ENCODE peak calls at places on chromosome 20, in ten cellular contexts. One of them, this sample, is unnamed.

GRCh38 chr20:34302312-34302722 is 838 bp downstream of the AHCY start:
- DNase-seq in activated CD4-positive, alpha-beta T cell treated with anti-CD3 and anti-CD28 coated beads, Interleukin-2, amount 50 U/mL, for 24 hours: peak; percentile 6
- DNase-seq in heart left ventricle: no peak
- DNase-seq in B cell: no peak
- DNase-seq in NCI-H1694 treated with DMSO at 0.1 percent for 48 hours: peak; percentile 11
- DNase-seq in SHP77: no peak
- DNase-seq in RWPE1: peak; percentile 74
- DNase-seq in activated gamma-delta T cell treated with anti-CD3 and anti-CD28 coated beads, Interleukin-2, amount 50 U/mL, for 16 hours: no peak
- DNase-seq in GM10248: no peak
- DNase-seq in fibroblast of the conjunctiva: no peak
- DNase-seq in this sample: no peak

GRCh38 chr20:10352934-10353866 is 80.8 kb downstream of the MKKS start:
- DNase-seq in activated CD4-positive, alpha-beta T cell treated with anti-CD3 and anti-CD28 coated beads, Interleukin-2, amount 50 U/mL, for 24 hours: no peak
- DNase-seq in heart left ventricle: no peak
- DNase-seq in B cell: no peak
- DNase-seq in NCI-H1694 treated with DMSO at 0.1 percent for 48 hours: no peak
- DNase-seq in SHP77: no peak
- DNase-seq in RWPE1: no peak
- DNase-seq in activated gamma-delta T cell treated with anti-CD3 and anti-CD28 coated beads, Interleukin-2, amount 50 U/mL, for 16 hours: no peak
- DNase-seq in GM10248: no peak
- DNase-seq in fibroblast of the conjunctiva: no peak
- DNase-seq in this sample: no peak

GRCh38 chr20:58342104-58342945 is 32.8 kb downstream of the RAB22A start:
- DNase-seq in activated CD4-positive, alpha-beta T cell treated with anti-CD3 and anti-CD28 coated beads, Interleukin-2, amount 50 U/mL, for 24 hours: no peak
- DNase-seq in heart left ventricle: no peak
- DNase-seq in B cell: no peak
- DNase-seq in NCI-H1694 treated with DMSO at 0.1 percent for 48 hours: no peak
- DNase-seq in SHP77: no peak
- DNase-seq in RWPE1: peak; percentile 94
- DNase-seq in activated gamma-delta T cell treated with anti-CD3 and anti-CD28 coated beads, Interleukin-2, amount 50 U/mL, for 16 hours: no peak
- DNase-seq in GM10248: no peak
- DNase-seq in fibroblast of the conjunctiva: peak; percentile 34
- DNase-seq in this sample: no peak

GRCh38 chr20:50193169-50193850 is 2.7 kb downstream of the CEBPB start:
- DNase-seq in activated CD4-positive, alpha-beta T cell treated with anti-CD3 and anti-CD28 coated beads, Interleukin-2, amount 50 U/mL, for 24 hours: no peak
- DNase-seq in heart left ventricle: peak; percentile 56
- DNase-seq in B cell: no peak
- DNase-seq in NCI-H1694 treated with DMSO at 0.1 percent for 48 hours: no peak
- DNase-seq in SHP77: no peak
- DNase-seq in RWPE1: no peak
- DNase-seq in activated gamma-delta T cell treated with anti-CD3 and anti-CD28 coated beads, Interleukin-2, amount 50 U/mL, for 16 hours: no peak
- DNase-seq in GM10248: no peak
- DNase-seq in fibroblast of the conjunctiva: no peak
- DNase-seq in this sample: no peak

GRCh38 chr20:53678990-53679596 is 85.5 kb upstream of the ZNF217 start:
- DNase-seq in activated CD4-positive, alpha-beta T cell treated with anti-CD3 and anti-CD28 coated beads, Interleukin-2, amount 50 U/mL, for 24 hours: no peak
- DNase-seq in heart left ventricle: no peak
- DNase-seq in B cell: no peak
- DNase-seq in NCI-H1694 treated with DMSO at 0.1 percent for 48 hours: no peak
- DNase-seq in SHP77: no peak
- DNase-seq in RWPE1: no peak
- DNase-seq in activated gamma-delta T cell treated with anti-CD3 and anti-CD28 coated beads, Interleukin-2, amount 50 U/mL, for 16 hours: no peak
- DNase-seq in GM10248: no peak
- DNase-seq in fibroblast of the conjunctiva: no peak
- DNase-seq in this sample: no peak

GRCh38 chr20:2237059-2237458 is 58.7 kb upstream of the TGM3 start:
- DNase-seq in activated CD4-positive, alpha-beta T cell treated with anti-CD3 and anti-CD28 coated beads, Interleukin-2, amount 50 U/mL, for 24 hours: no peak
- DNase-seq in heart left ventricle: no peak
- DNase-seq in B cell: no peak
- DNase-seq in NCI-H1694 treated with DMSO at 0.1 percent for 48 hours: no peak
- DNase-seq in SHP77: no peak
- DNase-seq in RWPE1: peak; percentile 89
- DNase-seq in activated gamma-delta T cell treated with anti-CD3 and anti-CD28 coated beads, Interleukin-2, amount 50 U/mL, for 16 hours: no peak
- DNase-seq in GM10248: no peak
- DNase-seq in fibroblast of the conjunctiva: peak; percentile 83
- DNase-seq in this sample: no peak

GRCh38 chr20:9500121-9500911 is 14.1 kb upstream of the LAMP5 start:
- DNase-seq in activated CD4-positive, alpha-beta T cell treated with anti-CD3 and anti-CD28 coated beads, Interleukin-2, amount 50 U/mL, for 24 hours: no peak
- DNase-seq in heart left ventricle: no peak
- DNase-seq in B cell: no peak
- DNase-seq in NCI-H1694 treated with DMSO at 0.1 percent for 48 hours: no peak
- DNase-seq in SHP77: no peak
- DNase-seq in RWPE1: no peak
- DNase-seq in activated gamma-delta T cell treated with anti-CD3 and anti-CD28 coated beads, Interleukin-2, amount 50 U/mL, for 16 hours: no peak
- DNase-seq in GM10248: no peak
- DNase-seq in fibroblast of the conjunctiva: no peak
- DNase-seq in this sample: no peak

GRCh38 chr20:1397710-1398109 is 4.9 kb upstream of the FKBP1A start:
- DNase-seq in activated CD4-positive, alpha-beta T cell treated with anti-CD3 and anti-CD28 coated beads, Interleukin-2, amount 50 U/mL, for 24 hours: no peak
- DNase-seq in heart left ventricle: no peak
- DNase-seq in B cell: no peak
- DNase-seq in NCI-H1694 treated with DMSO at 0.1 percent for 48 hours: no peak
- DNase-seq in SHP77: no peak
- DNase-seq in RWPE1: no peak
- DNase-seq in activated gamma-delta T cell treated with anti-CD3 and anti-CD28 coated beads, Interleukin-2, amount 50 U/mL, for 16 hours: no peak
- DNase-seq in GM10248: no peak
- DNase-seq in fibroblast of the conjunctiva: no peak
- DNase-seq in this sample: no peak

GRCh38 chr20:41654292-41654691 is 36.1 kb upstream of the CHD6 start:
- DNase-seq in activated CD4-positive, alpha-beta T cell treated with anti-CD3 and anti-CD28 coated beads, Interleukin-2, amount 50 U/mL, for 24 hours: no peak
- DNase-seq in heart left ventricle: no peak
- DNase-seq in B cell: no peak
- DNase-seq in NCI-H1694 treated with DMSO at 0.1 percent for 48 hours: no peak
- DNase-seq in SHP77: peak; percentile 85
- DNase-seq in RWPE1: no peak
- DNase-seq in activated gamma-delta T cell treated with anti-CD3 and anti-CD28 coated beads, Interleukin-2, amount 50 U/mL, for 16 hours: no peak
- DNase-seq in GM10248: no peak
- DNase-seq in fibroblast of the conjunctiva: no peak
- DNase-seq in this sample: peak; percentile 15

GRCh38 chr20:21228511-21228910 is 74.6 kb upstream of the XRN2 start:
- DNase-seq in activated CD4-positive, alpha-beta T cell treated with anti-CD3 and anti-CD28 coated beads, Interleukin-2, amount 50 U/mL, for 24 hours: no peak
- DNase-seq in heart left ventricle: no peak
- DNase-seq in B cell: peak; percentile 57
- DNase-seq in NCI-H1694 treated with DMSO at 0.1 percent for 48 hours: no peak
- DNase-seq in SHP77: no peak
- DNase-seq in RWPE1: no peak
- DNase-seq in activated gamma-delta T cell treated with anti-CD3 and anti-CD28 coated beads, Interleukin-2, amount 50 U/mL, for 16 hours: no peak
- DNase-seq in GM10248: peak; percentile 61
- DNase-seq in fibroblast of the conjunctiva: no peak
- DNase-seq in this sample: no peak

GRCh38 chr20:1509237-1509636 is 18.0 kb upstream of the SIRPB2 start:
- DNase-seq in activated CD4-positive, alpha-beta T cell treated with anti-CD3 and anti-CD28 coated beads, Interleukin-2, amount 50 U/mL, for 24 hours: no peak
- DNase-seq in heart left ventricle: no peak
- DNase-seq in B cell: no peak
- DNase-seq in NCI-H1694 treated with DMSO at 0.1 percent for 48 hours: peak; percentile 3
- DNase-seq in SHP77: no peak
- DNase-seq in RWPE1: no peak
- DNase-seq in activated gamma-delta T cell treated with anti-CD3 and anti-CD28 coated beads, Interleukin-2, amount 50 U/mL, for 16 hours: no peak
- DNase-seq in GM10248: peak; percentile 19
- DNase-seq in fibroblast of the conjunctiva: no peak
- DNase-seq in this sample: no peak

GRCh38 chr20:15838466-15838865 is 734.8 kb downstream of the KIF16B start:
- DNase-seq in activated CD4-positive, alpha-beta T cell treated with anti-CD3 and anti-CD28 coated beads, Interleukin-2, amount 50 U/mL, for 24 hours: no peak
- DNase-seq in heart left ventricle: no peak
- DNase-seq in B cell: no peak
- DNase-seq in NCI-H1694 treated with DMSO at 0.1 percent for 48 hours: no peak
- DNase-seq in SHP77: no peak
- DNase-seq in RWPE1: no peak
- DNase-seq in activated gamma-delta T cell treated with anti-CD3 and anti-CD28 coated beads, Interleukin-2, amount 50 U/mL, for 16 hours: no peak
- DNase-seq in GM10248: no peak
- DNase-seq in fibroblast of the conjunctiva: no peak
- DNase-seq in this sample: no peak

GRCh38 chr20:3115190-3116107 is 30.9 kb upstream of the AVP start:
- DNase-seq in activated CD4-positive, alpha-beta T cell treated with anti-CD3 and anti-CD28 coated beads, Interleukin-2, amount 50 U/mL, for 24 hours: no peak
- DNase-seq in heart left ventricle: no peak
- DNase-seq in B cell: peak; percentile 78
- DNase-seq in NCI-H1694 treated with DMSO at 0.1 percent for 48 hours: peak; percentile 37
- DNase-seq in SHP77: peak; percentile 35
- DNase-seq in RWPE1: peak; percentile 88
- DNase-seq in activated gamma-delta T cell treated with anti-CD3 and anti-CD28 coated beads, Interleukin-2, amount 50 U/mL, for 16 hours: no peak
- DNase-seq in GM10248: peak; percentile 82
- DNase-seq in fibroblast of the conjunctiva: peak; percentile 30
- DNase-seq in this sample: peak; percentile 62

GRCh38 chr20:34850969-34851368 is 21.7 kb downstream of the GGT7 start:
- DNase-seq in activated CD4-positive, alpha-beta T cell treated with anti-CD3 and anti-CD28 coated beads, Interleukin-2, amount 50 U/mL, for 24 hours: no peak
- DNase-seq in heart left ventricle: no peak
- DNase-seq in B cell: no peak
- DNase-seq in NCI-H1694 treated with DMSO at 0.1 percent for 48 hours: no peak
- DNase-seq in SHP77: no peak
- DNase-seq in RWPE1: no peak
- DNase-seq in activated gamma-delta T cell treated with anti-CD3 and anti-CD28 coated beads, Interleukin-2, amount 50 U/mL, for 16 hours: no peak
- DNase-seq in GM10248: no peak
- DNase-seq in fibroblast of the conjunctiva: no peak
- DNase-seq in this sample: no peak